ENCODE peak calls at places on chromosomes 2 and 18, in seven cellular contexts. W, U, J, Z, B, A and H are unnamed samples.

GRCh38 chr2:158266106-158266505 is 164.4 kb downstream of the UPP2 start:
- DNase-seq in W (no peak), U (no peak), J (no peak), Z (no peak), B (no peak), A (no peak), H (no peak)

GRCh38 chr18:47050468-47050867 is 15.0 kb upstream of the ELOA2 start:
- DNase-seq in W (no peak), U (peak; percentile 31), J (no peak), Z (no peak), B (no peak), A (no peak), H (peak; percentile 10)

GRCh38 chr18:23970161-23971153 is 44.1 kb upstream of the TTC39C start:
- DNase-seq in W (peak; percentile 64), U (peak; percentile 51), J (no peak), Z (no peak), B (no peak), A (no peak), H (peak; percentile 74)

GRCh38 chr2:47631840-47632398 is 151.0 kb upstream of the MSH6 start:
- DNase-seq in W (no peak), U (no peak), J (peak; percentile 61), Z (peak; percentile 52), B (peak; percentile 99), A (no peak), H (no peak)

GRCh38 chr2:150485114-150485870 is 2.2 kb downstream of the RND3 start:
- DNase-seq in W (no peak), U (no peak), J (peak; percentile 49), Z (peak; percentile 67), B (no peak), A (peak; percentile 57), H (no peak)

GRCh38 chr2:9664365-9664764 is 33.6 kb upstream of the YWHAQ start:
- DNase-seq in W (no peak), U (no peak), J (no peak), Z (no peak), B (no peak), A (no peak), H (no peak)

GRCh38 chr2:184692137-184692734 is 93.9 kb downstream of the ZNF804A start:
- DNase-seq in W (no peak), U (no peak), J (no peak), Z (no peak), B (no peak), A (no peak), H (no peak)

GRCh38 chr18:45792551-45793294 is 32.8 kb upstream of the SIGLEC15 start:
- DNase-seq in W (no peak), U (no peak), J (no peak), Z (no peak), B (no peak), A (no peak), H (no peak)

GRCh38 chr2:236752111-236752510 is 182.5 kb downstream of the ACKR3 start:
- DNase-seq in W (no peak), U (no peak), J (no peak), Z (no peak), B (no peak), A (no peak), H (no peak)

GRCh38 chr2:206085742-206086445 is at the start of gene INO80D:
- DNase-seq in W (peak; percentile 75), U (peak; percentile 84), J (peak; percentile 59), Z (peak; percentile 67), B (peak; percentile 47), A (peak; percentile 53), H (peak; percentile 86)

GRCh38 chr2:227890495-227891079 is 19.2 kb downstream of the DAW1 start:
- DNase-seq in W (no peak), U (no peak), J (peak; percentile 24), Z (no peak), B (no peak), A (no peak), H (peak; percentile 12)

GRCh38 chr2:98816281-98816680 is 85.3 kb upstream of the MGAT4A start:
- DNase-seq in W (no peak), U (no peak), J (no peak), Z (no peak), B (no peak), A (no peak), H (no peak)

GRCh38 chr18:63869851-63870250 is 17.7 kb upstream of the SERPINB2 start:
- DNase-seq in W (no peak), U (no peak), J (no peak), Z (no peak), B (no peak), A (no peak), H (no peak)

GRCh38 chr2:218396688-218397501 is 2.8 kb upstream of the CTDSP1 start:
- DNase-seq in W (peak; percentile 82), U (peak; percentile 85), J (no peak), Z (no peak), B (peak; percentile 81), A (no peak), H (peak; percentile 58)

GRCh38 chr2:27494944-27495554 is at the start of gene FNDC4:
- DNase-seq in W (peak; percentile 28), U (peak; percentile 10), J (no peak), Z (no peak), B (no peak), A (no peak), H (no peak)